ENCODE peak calls at places on chromosomes 6 and 20, in ten cellular contexts. V is heart right ventricle, T is fibroblast of lung, H is PC-9, M is endothelial cell, L is HCT116, S is GM13976, K is GM12865, C is ovary, O is stomach. G is an unnamed sample.

GRCh38 chr6:125811259-125811658 is 20.5 kb downstream of the NCOA7 start:
- DNase-seq in V (no peak), T (no peak), K (no peak), O (no peak), S (no peak), L (no peak), H (no peak), C (no peak), M (no peak), G (no peak)

GRCh38 chr6:155050311-155050710 is 55.2 kb downstream of the TIAM2 start:
- DNase-seq in H (no peak), S (peak), M (no peak), L (no peak), C (no peak), V (no peak), K (peak), O (no peak), T (peak), G (peak)

GRCh38 chr6:11710968-11711643 is 67.5 kb downstream of the ADTRP start:
- DNase-seq in M (no peak), K (peak), C (no peak), T (peak), H (no peak), S (peak), L (no peak), O (no peak), V (no peak), G (no peak)

GRCh38 chr20:3815703-3816315 is 4.5 kb upstream of the AP5S1 start:
- DNase-seq in M (no peak), S (no peak), T (no peak), L (no peak), O (no peak), H (no peak), V (no peak), K (peak), C (no peak), G (no peak)

GRCh38 chr6:105005446-105005845 is 48.5 kb downstream of the LIN28B start:
- DNase-seq in M (no peak), T (no peak), O (no peak), K (no peak), H (no peak), C (no peak), S (no peak), L (no peak), V (no peak), G (no peak)

GRCh38 chr6:26199773-26200728 is 112.8 kb downstream of the HFE start:
- DNase-seq in L (peak), C (no peak), H (no peak), K (no peak), S (no peak), T (peak), V (no peak), O (no peak), M (peak), G (no peak)

GRCh38 chr6:145948328-145948727 is 15.8 kb downstream of the SHPRH start:
- DNase-seq in V (no peak), C (no peak), T (peak), O (no peak), H (no peak), K (no peak), M (no peak), L (no peak), S (no peak), G (no peak)

GRCh38 chr20:19823971-19824370 is 65.9 kb downstream of the RIN2 start:
- DNase-seq in K (no peak), C (no peak), O (no peak), H (no peak), T (no peak), M (no peak), V (no peak), L (no peak), S (no peak), G (no peak)

GRCh38 chr20:2585811-2586210 is 49.4 kb downstream of the TMC2 start:
- DNase-seq in K (no peak), L (no peak), S (no peak), O (no peak), T (peak), M (no peak), H (no peak), C (no peak), V (no peak), G (no peak)

GRCh38 chr20:60001027-60001567 is 42.9 kb downstream of the CDH26 start:
- DNase-seq in S (no peak), M (no peak), C (no peak), O (no peak), T (no peak), K (no peak), V (no peak), H (no peak), L (no peak), G (no peak)

GRCh38 chr6:170165085-170165484 is 125.8 kb downstream of the DLL1 start:
- DNase-seq in K (no peak), V (peak), M (no peak), C (no peak), L (no peak), S (no peak), T (no peak), H (no peak), O (no peak), G (no peak)

GRCh38 chr6:122718616-122719015 is 60.9 kb upstream of the FABP7 start:
- DNase-seq in S (no peak), M (no peak), K (no peak), O (no peak), T (no peak), V (no peak), C (no peak), L (no peak), H (no peak), G (no peak)

GRCh38 chr6:90434096-90434495 is 137.5 kb upstream of the BACH2 start:
- DNase-seq in V (no peak), H (no peak), M (no peak), L (no peak), O (no peak), C (no peak), K (no peak), T (no peak), S (no peak), G (no peak)

GRCh38 chr6:90429713-90430112 is 133.1 kb upstream of the BACH2 start:
- DNase-seq in V (no peak), C (no peak), H (no peak), L (peak), O (no peak), M (no peak), T (peak), S (no peak), K (peak), G (no peak)

GRCh38 chr6:90432937-90433336 is 136.3 kb upstream of the BACH2 start:
- DNase-seq in C (no peak), H (no peak), S (no peak), K (no peak), O (no peak), M (no peak), V (no peak), T (no peak), L (no peak), G (no peak)

GRCh38 chr6:90431521-90432407 is 135.1 kb upstream of the BACH2 start:
- DNase-seq in O (no peak), L (no peak), T (peak), M (no peak), C (no peak), H (no peak), V (no peak), S (no peak), K (no peak), G (no peak)

DNA sequence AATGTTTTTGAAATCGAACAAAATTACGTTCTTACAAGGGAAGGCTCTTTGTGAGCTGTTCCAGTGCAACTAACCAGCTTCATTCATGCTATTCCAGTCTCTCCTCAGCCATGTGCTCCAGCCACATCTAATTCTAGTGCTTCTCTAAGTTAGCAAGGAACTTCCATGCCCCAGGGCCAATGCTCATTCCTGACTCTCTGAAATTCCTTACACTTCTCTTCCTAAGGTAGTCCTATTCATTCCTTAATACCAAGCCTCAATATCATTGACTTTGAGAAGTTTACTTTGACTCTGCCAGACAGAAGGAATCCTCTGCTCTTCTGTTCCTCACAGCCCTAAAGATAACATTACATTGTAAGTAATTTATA is 135.7 kb upstream of the BACH2 start:
- DNase-seq in L (no peak), H (no peak), K (no peak), M (no peak), O (no peak), C (no peak), T (no peak), S (no peak), V (no peak), G (no peak)
- TF ChIP-seq CTCF in L (no peak), H (no peak), K (no peak), M (no peak), O (no peak), C (no peak), T (no peak), S (no peak), V (no peak), G (no peak)

DNA sequence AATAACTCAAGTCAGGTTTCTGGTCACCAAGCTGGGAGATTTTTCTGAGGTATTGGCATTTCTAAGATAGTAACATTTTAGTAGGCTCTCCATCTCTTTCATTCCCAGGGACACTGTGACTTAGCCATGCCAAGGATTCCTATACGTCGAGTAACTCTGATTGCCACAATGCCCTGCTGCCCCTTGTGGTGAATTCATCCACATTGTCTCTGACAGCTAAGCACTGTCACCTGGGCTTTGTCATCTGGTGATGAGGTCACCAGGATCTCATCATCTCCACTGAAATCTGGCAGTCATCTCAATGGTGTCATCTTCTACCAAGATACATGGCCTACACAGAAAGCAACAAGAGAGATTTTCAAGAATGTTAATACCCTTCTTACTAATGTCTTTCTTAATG is 246.6 kb downstream of the CD109 start:
- DNase-seq in K (peak), V (no peak), L (peak), S (no peak), O (no peak), M (no peak), C (no peak), H (no peak), T (peak), G (no peak)
- TF ChIP-seq CTCF in K (no peak), V (no peak), L (peak), S (no peak), O (no peak), M (no peak), C (no peak), H (peak), T (no peak), G (no peak)

DNA sequence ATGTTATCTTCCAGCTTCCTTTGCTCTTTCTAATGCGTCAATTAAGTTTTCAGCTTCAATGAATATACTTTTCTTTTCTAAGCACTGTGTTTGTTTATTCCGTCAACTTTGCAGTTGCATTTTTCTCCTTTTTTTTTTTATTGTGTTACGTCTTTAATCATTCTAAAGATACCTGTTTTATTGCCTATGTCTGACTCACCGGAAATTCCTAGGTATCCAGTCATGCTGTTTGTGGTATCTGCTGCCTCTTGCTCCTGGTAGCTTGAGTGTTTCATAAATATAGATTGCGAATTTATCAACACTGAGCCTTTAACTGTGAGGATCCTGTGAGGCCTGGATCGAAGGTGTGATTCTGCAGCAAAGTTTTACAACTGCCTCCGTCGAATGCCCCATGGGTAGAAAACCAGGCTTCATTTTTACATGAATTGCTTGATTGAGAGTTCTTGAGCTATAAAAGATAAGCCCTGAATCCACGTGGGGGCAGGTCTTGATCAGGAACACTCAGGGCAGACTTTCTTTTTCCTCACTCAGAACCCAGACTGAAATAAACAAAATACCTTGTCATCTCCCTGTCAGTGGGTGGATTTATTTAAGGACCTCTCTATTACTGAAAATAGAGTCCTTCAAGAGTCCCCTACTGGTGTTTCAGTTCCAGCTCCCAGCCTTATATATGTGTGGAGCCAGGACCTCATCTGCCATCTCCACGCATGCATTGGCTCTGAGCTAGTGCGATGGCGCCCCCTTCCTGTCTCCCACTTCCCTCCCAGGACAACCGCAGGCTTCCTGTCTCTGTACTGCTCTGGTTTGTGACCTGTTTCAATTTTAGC is 60.1 kb upstream of the LRRC1 start:
- DNase-seq in H (peak), M (peak), K (peak), T (peak), O (peak), L (peak), V (peak), S (peak), C (no peak), G (peak)
- TF ChIP-seq CTCF in H (peak), M (peak), K (peak), T (no peak), O (no peak), L (peak), V (peak), S (peak), C (no peak), G (no peak)

DNA sequence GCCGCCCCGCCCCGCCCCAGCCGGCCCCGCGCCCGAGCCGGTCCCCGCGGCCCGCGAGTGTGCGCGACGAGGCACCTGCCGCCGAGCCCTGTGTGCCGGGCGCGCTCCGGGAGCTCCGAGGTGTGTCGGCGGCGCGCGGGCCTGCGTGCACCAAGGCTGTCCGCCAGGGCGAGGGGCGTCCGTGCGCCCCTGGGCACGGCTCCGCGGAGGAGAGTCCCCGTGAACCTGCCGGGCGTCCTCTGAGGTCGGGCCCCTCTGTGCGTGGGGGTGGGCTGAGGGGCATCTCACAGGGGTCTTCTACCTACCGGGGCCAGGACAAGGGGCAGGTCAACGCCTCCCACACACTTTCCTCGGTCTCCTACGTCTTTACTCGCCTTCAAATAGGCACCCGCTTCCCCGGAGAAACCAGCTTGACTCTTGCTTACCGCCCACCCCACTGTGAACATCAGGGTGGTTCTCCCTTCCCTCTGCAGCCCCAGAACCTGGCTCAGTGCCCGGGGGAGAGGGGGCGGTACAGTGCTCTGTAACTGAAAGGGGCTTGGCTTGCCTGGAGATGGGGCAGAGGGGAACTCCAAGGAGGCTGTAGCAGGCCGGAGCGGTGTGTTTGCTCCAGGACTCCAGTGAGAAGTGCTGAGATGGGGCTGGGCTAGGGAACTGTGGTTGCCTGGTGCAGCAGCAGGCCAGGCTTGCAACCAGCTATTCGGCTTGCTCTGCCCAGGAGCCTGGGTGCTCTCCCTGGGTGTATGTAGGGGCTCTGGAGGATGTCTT is at the start of gene SAMD10:
- DNase-seq in T (peak), O (peak), C (no peak), K (peak), V (peak), H (peak), L (no peak), M (peak), S (peak), G (peak)
- TF ChIP-seq CTCF in T (no peak), O (no peak), C (no peak), K (peak), V (no peak), H (no peak), L (peak), M (no peak), S (no peak), G (no peak)

GRCh38 chr20:34268851-34269668 is 27.8 kb downstream of the ASIP start:
- DNase-seq in O (peak), L (no peak), S (peak), H (no peak), C (peak), M (peak), T (peak), K (no peak), V (peak), G (peak)
- TF ChIP-seq CTCF in O (no peak), L (no peak), S (no peak), H (no peak), C (no peak), M (no peak), T (no peak), K (no peak), V (peak), G (peak)

GRCh38 chr20:37759761-37760209 is 66.0 kb downstream of the CTNNBL1 start:
- DNase-seq in H (no peak), C (no peak), S (no peak), V (no peak), L (no peak), M (no peak), T (no peak), O (no peak), K (no peak), G (no peak)

GRCh38 chr20:37756234-37756633 is 62.4 kb downstream of the CTNNBL1 start:
- DNase-seq in O (no peak), M (no peak), H (no peak), V (no peak), T (no peak), S (no peak), C (no peak), L (no peak), K (no peak), G (no peak)

GRCh38 chr20:37758332-37758731 is 64.5 kb downstream of the CTNNBL1 start:
- DNase-seq in V (peak), L (no peak), M (peak), O (no peak), K (peak), H (no peak), T (no peak), C (no peak), S (no peak), G (no peak)

GRCh38 chr20:37757550-37757949 is 63.7 kb downstream of the CTNNBL1 start:
- DNase-seq in V (peak), S (no peak), H (no peak), K (peak), L (no peak), O (no peak), T (no peak), M (no peak), C (no peak), G (no peak)

DNA sequence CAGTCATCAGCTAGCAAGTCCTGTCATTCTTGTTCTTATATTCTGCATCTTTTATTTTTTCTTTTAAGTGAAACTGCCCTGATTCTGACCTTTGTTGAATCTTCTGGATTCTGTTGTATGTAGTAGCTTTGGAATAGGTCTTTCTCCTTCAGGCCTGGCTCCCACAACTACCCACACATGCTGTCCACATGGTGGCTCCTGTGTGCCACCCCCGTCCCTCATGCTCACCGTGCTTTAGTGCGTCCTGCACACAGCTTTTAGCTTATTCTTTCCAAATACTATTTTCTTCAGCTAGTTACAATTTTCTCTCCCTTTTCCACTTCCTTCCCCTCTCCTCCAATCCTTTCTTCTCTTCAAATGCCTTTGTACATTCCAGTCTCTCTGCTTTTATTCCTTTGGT is 61.8 kb downstream of the CTNNBL1 start:
- DNase-seq in C (no peak), H (no peak), V (peak), K (no peak), M (no peak), T (no peak), L (no peak), O (no peak), S (no peak), G (no peak)
- TF ChIP-seq CTCF in C (no peak), H (no peak), V (peak), K (no peak), M (no peak), T (no peak), L (no peak), O (no peak), S (no peak), G (no peak)

DNA sequence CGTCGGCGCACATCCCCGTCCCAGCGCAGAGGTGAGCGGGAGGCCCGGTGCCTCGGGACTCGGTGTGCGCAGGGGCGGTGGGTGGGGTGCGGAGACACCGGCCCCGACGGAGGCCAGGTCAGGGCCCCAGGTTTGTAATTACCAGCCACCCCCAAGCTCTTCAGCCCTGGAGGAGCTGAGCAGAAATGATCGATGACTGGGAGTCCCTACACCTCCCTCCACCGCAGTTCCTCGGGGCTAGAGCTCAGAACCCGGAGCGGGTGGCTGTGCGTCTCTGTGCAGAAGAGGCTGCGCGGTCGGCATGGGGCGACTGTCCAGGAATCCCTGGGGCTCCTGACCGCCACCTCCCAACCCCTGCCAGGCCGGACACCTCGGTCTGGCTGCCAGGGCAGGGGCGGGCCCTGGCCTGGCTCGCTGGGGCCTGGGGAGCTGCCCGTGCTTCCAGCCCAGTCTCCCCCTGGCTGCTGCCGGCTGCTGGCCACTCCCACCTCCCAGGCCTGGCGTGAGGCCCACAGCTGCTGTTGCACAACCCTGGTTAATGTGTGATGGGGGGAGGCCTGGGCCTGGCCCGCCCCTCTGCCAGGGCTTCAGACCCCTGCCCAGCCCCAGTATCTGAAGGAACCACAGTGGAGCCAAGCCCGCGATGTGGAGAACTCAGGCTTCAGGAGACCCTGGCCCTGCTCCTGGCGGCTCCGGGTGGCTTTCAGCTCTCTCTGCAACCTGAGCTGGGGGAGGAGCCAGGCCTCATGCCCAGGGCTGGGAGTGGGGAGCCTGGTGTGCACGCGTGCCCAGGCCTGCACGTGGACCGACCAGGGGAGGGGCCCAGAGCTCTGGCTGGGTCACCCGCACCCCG is 1.2 kb downstream of the SLC2A4RG start:
- DNase-seq in O (peak), V (peak), L (peak), M (peak), C (peak), S (peak), K (peak), T (peak), H (peak), G (peak)
- TF ChIP-seq CTCF in O (no peak), V (peak), L (peak), M (no peak), C (no peak), S (no peak), K (no peak), T (no peak), H (no peak), G (no peak)